ENCODE peak calls at places on chromosomes 16 and 17, in five cellular contexts. One of them, this sample, is unnamed.
A peak's percentile ranks its signal among the peaks of the same experiment; 100 is the strongest.

GRCh38 chr16:84810518-84811273 is 9.1 kb upstream of the CRISPLD2 start:
- DNase-seq in glutamatergic neuron: no peak
- DNase-seq in activated naive CD4-positive, alpha-beta T cell treated with anti-CD3 and anti-CD28 coated beads for 36 hours: peak; percentile 65
- DNase-seq in skeletal muscle cell: peak; percentile 68
- DNase-seq in left ventricle myocardium inferior: no peak
- DNase-seq in this sample: peak; percentile 76

GRCh38 chr17:38970804-38971203 is 3.6 kb upstream of the FBXO47 start:
- DNase-seq in glutamatergic neuron: no peak
- DNase-seq in skeletal muscle cell: no peak
- DNase-seq in activated naive CD4-positive, alpha-beta T cell treated with anti-CD3 and anti-CD28 coated beads for 36 hours: no peak
- DNase-seq in left ventricle myocardium inferior: no peak
- DNase-seq in this sample: no peak

GRCh38 chr17:45403906-45404490 is 28.7 kb downstream of the ARHGAP27 start:
- DNase-seq in glutamatergic neuron: no peak
- DNase-seq in skeletal muscle cell: no peak
- DNase-seq in left ventricle myocardium inferior: no peak
- DNase-seq in activated naive CD4-positive, alpha-beta T cell treated with anti-CD3 and anti-CD28 coated beads for 36 hours: no peak
- DNase-seq in this sample: no peak

GRCh38 chr17:54795046-54795445 is 105.6 kb upstream of the TOM1L1 start:
- DNase-seq in activated naive CD4-positive, alpha-beta T cell treated with anti-CD3 and anti-CD28 coated beads for 36 hours: no peak
- DNase-seq in skeletal muscle cell: no peak
- DNase-seq in left ventricle myocardium inferior: no peak
- DNase-seq in glutamatergic neuron: no peak
- DNase-seq in this sample: no peak

GRCh38 chr16:89374393-89374948 is 115.9 kb downstream of the ANKRD11 start:
- DNase-seq in glutamatergic neuron: peak; percentile 71
- DNase-seq in activated naive CD4-positive, alpha-beta T cell treated with anti-CD3 and anti-CD28 coated beads for 36 hours: no peak
- DNase-seq in skeletal muscle cell: no peak
- DNase-seq in left ventricle myocardium inferior: no peak
- DNase-seq in this sample: no peak

GRCh38 chr17:27565874-27566672 is 64.9 kb upstream of the LGALS9 start:
- DNase-seq in left ventricle myocardium inferior: no peak
- DNase-seq in activated naive CD4-positive, alpha-beta T cell treated with anti-CD3 and anti-CD28 coated beads for 36 hours: peak; percentile 74
- DNase-seq in glutamatergic neuron: no peak
- DNase-seq in skeletal muscle cell: no peak
- DNase-seq in this sample: no peak

GRCh38 chr16:54930034-54930938 is at the start of gene IRX5:
- DNase-seq in skeletal muscle cell: peak; percentile 95
- DNase-seq in activated naive CD4-positive, alpha-beta T cell treated with anti-CD3 and anti-CD28 coated beads for 36 hours: peak; percentile 63
- DNase-seq in left ventricle myocardium inferior: peak; percentile 91
- DNase-seq in glutamatergic neuron: peak; percentile 82
- DNase-seq in this sample: peak; percentile 92

GRCh38 chr16:58451263-58451662 is 48.7 kb upstream of the NDRG4 start:
- DNase-seq in left ventricle myocardium inferior: peak; percentile 42
- DNase-seq in activated naive CD4-positive, alpha-beta T cell treated with anti-CD3 and anti-CD28 coated beads for 36 hours: no peak
- DNase-seq in glutamatergic neuron: no peak
- DNase-seq in skeletal muscle cell: no peak
- DNase-seq in this sample: no peak

GRCh38 chr16:10362077-10362863 is 23.6 kb upstream of the ATF7IP2 start:
- DNase-seq in skeletal muscle cell: no peak
- DNase-seq in activated naive CD4-positive, alpha-beta T cell treated with anti-CD3 and anti-CD28 coated beads for 36 hours: peak; percentile 18
- DNase-seq in left ventricle myocardium inferior: no peak
- DNase-seq in glutamatergic neuron: no peak
- DNase-seq in this sample: peak; percentile 95

GRCh38 chr16:49931931-49932330 is 76.0 kb upstream of the ZNF423 start:
- DNase-seq in left ventricle myocardium inferior: no peak
- DNase-seq in activated naive CD4-positive, alpha-beta T cell treated with anti-CD3 and anti-CD28 coated beads for 36 hours: no peak
- DNase-seq in glutamatergic neuron: no peak
- DNase-seq in skeletal muscle cell: no peak
- DNase-seq in this sample: no peak

GRCh38 chr17:75517277-75517865 is 1.0 kb downstream of the TSEN54 start:
- DNase-seq in left ventricle myocardium inferior: no peak
- DNase-seq in skeletal muscle cell: no peak
- DNase-seq in activated naive CD4-positive, alpha-beta T cell treated with anti-CD3 and anti-CD28 coated beads for 36 hours: peak; percentile 48
- DNase-seq in glutamatergic neuron: no peak
- DNase-seq in this sample: no peak

GRCh38 chr16:70805787-70806186 is 4.8 kb upstream of the VAC14 start:
- DNase-seq in activated naive CD4-positive, alpha-beta T cell treated with anti-CD3 and anti-CD28 coated beads for 36 hours: no peak
- DNase-seq in left ventricle myocardium inferior: no peak
- DNase-seq in skeletal muscle cell: peak; percentile 39
- DNase-seq in glutamatergic neuron: no peak
- DNase-seq in this sample: no peak